ENCODE peak calls at places on chromosomes 12 and 14, in four cellular contexts. X is K562, G is GM12878, E is HepG2. I is an unnamed sample.

GRCh38 chr14:79842270-79842669 is 369.0 kb downstream of the DIO2 start:
- DNase-seq in X (no peak), G (no peak), E (no peak), I (no peak)

GRCh38 chr12:113174461-113175384 is 10.6 kb downstream of the DDX54 start:
- DNase-seq in X (peak), G (no peak), E (peak), I (peak)

GRCh38 chr14:64504897-64505771 is 564 bp downstream of the ZBTB1 start:
- DNase-seq in X (peak), G (no peak), E (peak), I (peak)

GRCh38 chr12:6158263-6158662 is 33.8 kb upstream of the VWF start:
- DNase-seq in X (no peak), G (no peak), E (peak), I (no peak)

GRCh38 chr14:56216631-56217379 is 98.6 kb downstream of the PELI2 start:
- DNase-seq in X (peak), G (no peak), E (no peak), I (no peak)

GRCh38 chr12:58601529-58601928 is 318.8 kb downstream of the LRIG3 start:
- DNase-seq in X (no peak), G (no peak), E (no peak), I (no peak)

GRCh38 chr12:104215638-104216297 is at the start of gene TXNRD1:
- DNase-seq in X (peak), G (peak), E (peak), I (no peak)

GRCh38 chr12:50400104-50400637 is 514 bp upstream of the LARP4 start:
- DNase-seq in X (peak), G (no peak), E (no peak), I (no peak)

GRCh38 chr14:74941676-74942097 is 13.7 kb downstream of the PGF start:
- DNase-seq in X (peak), G (no peak), E (no peak), I (no peak)

GRCh38 chr12:95224202-95225170 is 6.9 kb downstream of the VEZT start:
- DNase-seq in X (peak), G (no peak), E (no peak), I (no peak)

GRCh38 chr12:84397279-84397678 is 515.3 kb downstream of the SLC6A15 start:
- DNase-seq in X (no peak), G (no peak), E (no peak), I (no peak)

GRCh38 chr12:121181181-121181580 is 28.7 kb upstream of the P2RX4 start:
- DNase-seq in X (no peak), G (no peak), E (no peak), I (no peak)

GRCh38 chr14:68266998-68267397 is 447.4 kb downstream of the RAD51B start:
- DNase-seq in X (no peak), G (peak), E (no peak), I (no peak)

GRCh38 chr14:72605096-72605920 is 288.6 kb downstream of the DPF3 start:
- DNase-seq in X (no peak), G (no peak), E (no peak), I (no peak)

GRCh38 chr14:77459072-77459723 is 1.3 kb downstream of the AHSA1 start:
- DNase-seq in X (peak), G (peak), E (peak), I (peak)

GRCh38 chr12:23757541-23757962 is 191.9 kb downstream of the SOX5 start:
- DNase-seq in X (no peak), G (no peak), E (peak), I (no peak)

GRCh38 chr12:10235761-10236631 is 23.3 kb downstream of the GABARAPL1 start:
- DNase-seq in X (peak), G (no peak), E (peak), I (peak)

GRCh38 chr12:40921563-40922163 is 229.4 kb downstream of the CNTN1 start:
- DNase-seq in X (peak), G (no peak), E (peak), I (peak)

GRCh38 chr12:26318661-26319068 is 123.3 kb downstream of the SSPN start:
- DNase-seq in X (peak), G (no peak), E (peak), I (no peak)

GRCh38 chr14:103207038-103207403 is 83.8 kb downstream of the TNFAIP2 start:
- DNase-seq in X (peak), G (no peak), E (no peak), I (no peak)

GRCh38 chr14:70640938-70641547 is 673 bp upstream of the TTC9 start:
- DNase-seq in X (no peak), G (peak), E (no peak), I (peak)

GRCh38 chr14:92510972-92511371 is 2.6 kb upstream of the RIN3 start:
- DNase-seq in X (peak), G (no peak), E (peak), I (no peak)

GRCh38 chr14:53347046-53347445 is 193.9 kb upstream of the DDHD1 start:
- DNase-seq in X (no peak), G (no peak), E (no peak), I (peak)

GRCh38 chr14:94964931-94965330 is 192.4 kb downstream of the DICER1 start:
- DNase-seq in X (no peak), G (no peak), E (no peak), I (no peak)

GRCh38 chr12:22539055-22539454 is 5.3 kb downstream of the C2CD5 start:
- DNase-seq in X (no peak), G (no peak), E (no peak), I (no peak)

GRCh38 chr14:99590746-99591555 is 13.1 kb downstream of the CCDC85C start:
- DNase-seq in X (no peak), G (no peak), E (no peak), I (no peak)

GRCh38 chr12:12506541-12506940 is 56.1 kb downstream of the DUSP16 start:
- DNase-seq in X (no peak), G (no peak), E (no peak), I (peak)

GRCh38 chr12:131167334-131167733 is 213.6 kb downstream of the ADGRD1 start:
- DNase-seq in X (no peak), G (no peak), E (no peak), I (no peak)

GRCh38 chr12:47302111-47302597 is 222.4 kb upstream of the AMIGO2 start:
- DNase-seq in X (peak), G (no peak), E (no peak), I (no peak)

GRCh38 chr12:102423447-102423846 is 56.9 kb downstream of the IGF1 start:
- DNase-seq in X (no peak), G (no peak), E (no peak), I (no peak)

GRCh38 chr12:1474059-1474537 is 120.3 kb downstream of the FBXL14 start:
- DNase-seq in X (no peak), G (no peak), E (peak), I (no peak)

GRCh38 chr12:23473071-23473470 is 476.4 kb downstream of the SOX5 start:
- DNase-seq in X (no peak), G (no peak), E (no peak), I (no peak)

GRCh38 chr12:114174326-114174725 is 208.2 kb upstream of the RBM19 start:
- DNase-seq in X (no peak), G (no peak), E (no peak), I (no peak)

GRCh38 chr12:95117178-95117599 is 43.8 kb upstream of the NR2C1 start:
- DNase-seq in X (peak), G (peak), E (peak), I (peak)

GRCh38 chr14:36901846-36902245 is 240.2 kb downstream of the PAX9 start:
- DNase-seq in X (no peak), G (no peak), E (no peak), I (no peak)

DNA sequence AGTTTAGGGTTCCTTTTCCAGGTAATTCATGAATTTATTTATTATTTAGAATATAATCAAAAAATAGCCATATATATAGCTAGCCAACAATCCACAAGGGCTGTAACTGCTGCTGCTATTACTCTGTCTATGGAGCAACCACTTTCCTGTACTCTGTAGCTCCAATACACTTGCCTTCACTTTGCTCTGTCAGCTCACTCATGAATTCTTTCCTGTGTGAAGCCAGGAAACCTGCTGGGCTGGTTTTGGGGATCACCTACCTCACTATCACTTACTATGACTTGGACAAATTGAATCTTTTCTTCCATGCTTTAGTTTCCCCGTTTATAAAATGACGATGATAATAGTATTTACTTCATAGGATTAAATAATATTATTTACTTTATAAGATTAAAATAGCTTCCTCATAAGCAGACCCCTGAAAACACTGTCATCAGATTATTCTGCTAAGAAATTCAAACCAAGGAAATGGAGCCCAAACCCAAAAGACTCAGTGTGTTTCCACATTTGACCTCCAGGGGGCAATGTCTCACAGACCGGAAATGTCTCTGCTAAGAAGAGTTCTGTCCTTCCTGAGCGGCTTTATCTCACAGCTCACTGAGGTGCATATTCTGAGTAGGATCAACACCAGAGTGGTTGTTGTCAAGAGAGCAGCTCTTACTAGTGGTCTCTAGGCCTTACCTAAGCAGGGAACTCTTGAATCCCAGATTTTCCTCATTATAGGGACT is 457.1 kb downstream of the DAD1 start:
- DNase-seq in X (peak), G (no peak), E (peak), I (peak)
- TF ChIP-seq TARDBP in X (no peak), G (no peak), E (no peak), I (no peak)

GRCh38 chr12:52023182-52023975 is 16.6 kb downstream of the TAMALIN start:
- DNase-seq in X (peak), G (no peak), E (peak), I (peak)
- TF ChIP-seq FOXM1 in X (no peak), G (no peak), E (no peak), I (no peak)

DNA sequence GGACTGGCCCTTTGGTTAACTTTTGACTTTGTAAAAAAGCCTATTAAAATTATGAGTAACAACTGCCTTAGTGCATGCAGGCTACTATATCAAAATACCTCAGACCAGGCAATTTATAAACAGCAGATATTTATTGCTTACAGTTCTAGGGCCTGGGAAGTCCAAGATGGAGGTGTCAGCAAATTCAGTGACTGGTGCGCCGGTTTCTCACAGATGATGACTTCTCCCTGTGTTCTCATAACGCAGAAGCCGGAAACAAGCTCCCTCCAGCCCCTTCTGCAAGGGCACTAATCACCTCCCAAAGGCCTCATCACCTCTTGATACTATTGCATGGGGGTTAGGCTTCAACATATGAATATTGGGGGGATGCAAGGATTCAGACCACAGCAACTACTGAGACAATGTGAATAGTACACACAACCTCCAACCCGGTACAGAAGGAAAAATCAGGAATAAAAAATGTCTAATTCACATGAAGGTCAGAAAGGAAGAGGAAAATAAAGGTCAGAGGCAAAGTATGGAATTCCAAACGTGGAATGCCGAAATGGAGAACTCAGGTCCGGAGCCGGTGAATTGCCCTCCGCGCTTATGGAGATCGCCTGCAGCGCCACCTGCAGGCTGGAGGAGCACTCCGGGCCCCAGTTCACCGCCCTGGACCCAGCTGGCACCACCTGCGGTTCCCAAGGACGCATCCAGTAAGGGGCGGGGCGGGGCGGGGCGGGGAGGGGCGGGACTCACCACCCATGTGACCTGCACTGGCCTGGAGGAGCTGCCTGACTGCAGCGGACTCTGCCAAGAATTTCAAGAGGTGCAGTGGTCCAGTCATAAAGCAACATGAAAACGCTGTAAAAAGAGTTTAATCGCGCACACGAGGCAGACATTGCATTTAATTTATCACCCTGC is 203.4 kb downstream of the KIF26A start:
- DNase-seq in X (peak), G (no peak), E (peak), I (peak)
- TF ChIP-seq TARDBP in X (no peak), G (no peak), E (no peak), I (no peak)

GRCh38 chr14:35406811-35407630 is 2.5 kb upstream of the NFKBIA start:
- DNase-seq in X (peak), G (no peak), E (peak), I (peak)
- TF ChIP-seq FOXM1 in X (no peak), G (no peak), E (no peak), I (no peak)

GRCh38 chr14:39576258-39576657 is 144.0 kb upstream of the FBXO33 start:
- DNase-seq in X (no peak), G (no peak), E (no peak), I (no peak)

GRCh38 chr14:39582028-39582654 is 149.9 kb upstream of the FBXO33 start:
- DNase-seq in X (no peak), G (no peak), E (no peak), I (no peak)

GRCh38 chr14:39576726-39577125 is 144.5 kb upstream of the FBXO33 start:
- DNase-seq in X (no peak), G (no peak), E (no peak), I (no peak)

DNA sequence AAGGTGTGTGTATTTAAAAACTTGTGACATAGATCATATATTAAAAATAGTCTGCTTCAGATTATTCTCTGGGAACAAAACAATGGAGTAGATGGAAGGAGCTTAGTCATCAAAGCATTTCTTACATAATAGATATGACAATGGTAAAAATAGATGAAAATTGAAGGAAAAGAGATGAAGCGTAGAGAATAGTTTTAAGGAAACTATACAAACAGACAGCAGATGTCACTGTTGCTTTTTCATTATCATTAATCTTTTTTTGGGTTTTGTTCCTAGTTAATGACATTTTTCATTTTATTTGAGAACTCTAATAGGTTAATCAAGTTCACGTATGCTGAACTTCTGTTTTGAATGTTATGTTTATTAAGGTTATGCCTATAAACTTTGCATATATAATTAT is 149.2 kb upstream of the FBXO33 start:
- DNase-seq in X (no peak), G (no peak), E (no peak), I (no peak)
- TF ChIP-seq TARDBP in X (no peak), G (no peak), E (no peak), I (no peak)

GRCh38 chr12:8677362-8677761 is 14.7 kb upstream of the MFAP5 start:
- DNase-seq in X (no peak), G (no peak), E (no peak), I (no peak)

GRCh38 chr12:8675471-8676083 is 13.0 kb upstream of the MFAP5 start:
- DNase-seq in X (no peak), G (no peak), E (no peak), I (no peak)

GRCh38 chr12:8680533-8680932 is 17.3 kb upstream of the RIMKLB start:
- DNase-seq in X (no peak), G (no peak), E (no peak), I (no peak)

GRCh38 chr12:8678661-8679111 is 16.1 kb upstream of the MFAP5 start:
- DNase-seq in X (no peak), G (no peak), E (no peak), I (no peak)

DNA sequence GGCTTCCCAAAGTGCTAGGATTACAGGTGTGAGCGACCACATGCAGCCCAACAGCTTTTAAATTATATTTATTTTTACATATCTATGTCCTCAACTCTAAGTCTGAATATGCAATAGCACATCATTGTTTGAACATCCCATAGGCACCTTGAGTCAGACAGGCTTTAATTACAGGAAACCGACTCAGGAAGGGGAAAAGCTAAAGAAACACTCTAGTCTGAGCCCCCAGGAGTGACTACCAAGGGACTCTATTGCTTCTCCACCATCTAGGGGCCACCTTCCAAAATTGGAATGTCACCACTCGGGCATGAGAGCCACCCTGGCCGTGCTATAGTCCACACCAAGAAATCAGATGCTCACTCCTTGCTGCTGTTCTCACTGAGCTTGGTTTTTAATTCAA is 14.0 kb upstream of the MFAP5 start:
- DNase-seq in X (no peak), G (no peak), E (no peak), I (no peak)
- TF ChIP-seq FOXM1 in X (no peak), G (no peak), E (no peak), I (no peak)

GRCh38 chr12:127774828-127775227 is 492.1 kb upstream of the TMEM132C start:
- DNase-seq in X (no peak), G (no peak), E (no peak), I (no peak)

GRCh38 chr12:127773520-127773919 is 493.4 kb upstream of the TMEM132C start:
- DNase-seq in X (no peak), G (no peak), E (peak), I (peak)

GRCh38 chr12:127767631-127768030 is 499.3 kb upstream of the TMEM132C start:
- DNase-seq in X (no peak), G (no peak), E (no peak), I (no peak)

DNA sequence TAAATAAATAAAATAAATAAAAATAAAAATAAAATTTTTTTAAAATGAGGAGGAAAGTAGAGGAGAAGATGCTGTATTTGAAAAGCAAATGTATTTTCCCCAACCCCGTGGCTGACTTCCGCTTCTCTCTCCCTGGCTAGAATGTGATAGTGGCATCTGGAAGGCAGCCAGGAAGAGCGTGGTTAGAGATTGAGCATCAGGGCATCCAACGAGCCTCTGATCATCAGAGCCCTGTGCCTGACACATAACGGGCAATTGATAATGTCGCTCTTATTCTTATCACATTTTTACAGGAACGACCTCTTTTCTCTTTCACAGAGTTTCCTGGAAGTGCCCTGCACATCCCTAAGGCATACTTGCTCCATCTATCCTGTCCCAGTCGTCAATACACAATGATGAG is 496.8 kb upstream of the TMEM132C start:
- DNase-seq in X (no peak), G (no peak), E (no peak), I (no peak)
- TF ChIP-seq TARDBP in X (no peak), G (no peak), E (no peak), I (no peak)

GRCh38 chr14:50521912-50522341 is 10.4 kb downstream of the MAP4K5 start:
- DNase-seq in X (no peak), G (no peak), E (peak), I (no peak)
- TF ChIP-seq FOXM1 in X (no peak), G (peak), E (no peak), I (no peak)

I was measured in HEK293T.